ENCODE peak calls at places on chromosomes 6 and 20, in six cellular contexts. J is SW480, Z is fibroblast of lung, T is ureter, C is GM03348, K is DMS53. H is an unnamed sample.

GRCh38 chr6:4287811-4288244 is 152.5 kb upstream of the ECI2 start:
- DNase-seq in J (no peak), Z (no peak), T (no peak), C (no peak), K (no peak), H (no peak)

GRCh38 chr20:57326667-57327455 is 2.7 kb upstream of the SPO11 start:
- DNase-seq in J (peak; percentile 91), Z (no peak), T (no peak), C (no peak), K (peak; percentile 19), H (no peak)

GRCh38 chr6:128491643-128492206 is 28.7 kb downstream of the PTPRK start:
- DNase-seq in J (peak; percentile 52), Z (peak; percentile 79), T (no peak), C (peak; percentile 19), K (no peak), H (peak; percentile 23)

GRCh38 chr6:143878272-143878760 is 14.0 kb downstream of the ZC2HC1B start:
- DNase-seq in J (no peak), Z (no peak), T (no peak), C (no peak), K (peak; percentile 29), H (no peak)

GRCh38 chr20:41509801-41510200 is 108.4 kb downstream of the CHD6 start:
- DNase-seq in J (no peak), Z (peak; percentile 61), T (no peak), C (peak; percentile 37), K (peak; percentile 39), H (peak; percentile 35)

GRCh38 chr20:6416371-6416770 is 293.5 kb upstream of the FERMT1 start:
- DNase-seq in J (no peak), Z (no peak), T (no peak), C (no peak), K (peak; percentile 9), H (no peak)

GRCh38 chr20:43916875-43917371 is 2.3 kb downstream of the TOX2 start:
- DNase-seq in J (no peak), Z (peak; percentile 50), T (no peak), C (no peak), K (no peak), H (no peak)

GRCh38 chr20:37845261-37845681 is 57.7 kb upstream of the VSTM2L start:
- DNase-seq in J (no peak), Z (no peak), T (no peak), C (no peak), K (no peak), H (no peak)

GRCh38 chr6:149166324-149166723 is 151.2 kb upstream of the TAB2 start:
- DNase-seq in J (no peak), Z (no peak), T (no peak), C (no peak), K (no peak), H (no peak)

GRCh38 chr20:38059832-38060231 is 26.3 kb downstream of the RPRD1B start:
- DNase-seq in J (no peak), Z (no peak), T (no peak), C (no peak), K (peak; percentile 20), H (no peak)

GRCh38 chr6:11121851-11122250 is 10.3 kb upstream of the ERVFRD-1 start:
- DNase-seq in J (no peak), Z (no peak), T (no peak), C (no peak), K (no peak), H (no peak)

GRCh38 chr6:53530346-53530745 is 14.6 kb downstream of the GCLC start:
- DNase-seq in J (no peak), Z (no peak), T (no peak), C (peak; percentile 11), K (no peak), H (no peak)

GRCh38 chr6:3181105-3181504 is 23.8 kb upstream of the TUBB2A start:
- DNase-seq in J (no peak), Z (no peak), T (no peak), C (no peak), K (no peak), H (no peak)

GRCh38 chr20:54134445-54135220 is 39.2 kb downstream of the CYP24A1 start:
- DNase-seq in J (peak; percentile 73), Z (no peak), T (no peak), C (no peak), K (peak; percentile 34), H (no peak)

GRCh38 chr6:6131492-6132109 is 124.9 kb upstream of the NRN1 start:
- DNase-seq in J (no peak), Z (no peak), T (no peak), C (peak; percentile 40), K (peak; percentile 60), H (no peak)

GRCh38 chr6:52157301-52157930 is 28.8 kb upstream of the IL17A start:
- DNase-seq in J (no peak), Z (no peak), T (no peak), C (no peak), K (no peak), H (no peak)

GRCh38 chr6:6646384-6646783 is 57.9 kb downstream of the LY86 start:
- DNase-seq in J (no peak), Z (no peak), T (no peak), C (no peak), K (no peak), H (no peak)

GRCh38 chr20:44431502-44432234 is 44.0 kb upstream of the TTPAL start:
- DNase-seq in J (no peak), Z (no peak), T (no peak), C (no peak), K (no peak), H (no peak)

GRCh38 chr20:57651977-57652864 is 32.0 kb upstream of the ZBP1 start:
- DNase-seq in J (no peak), Z (no peak), T (peak; percentile 37), C (peak; percentile 7), K (no peak), H (peak; percentile 10)

GRCh38 chr20:4434681-4435080 is 287.0 kb upstream of the PRND start:
- DNase-seq in J (no peak), Z (peak; percentile 24), T (no peak), C (peak; percentile 73), K (no peak), H (no peak)

GRCh38 chr6:151808331-151809241 is 1.1 kb downstream of the ESR1 start:
- DNase-seq in J (no peak), Z (peak; percentile 1), T (no peak), C (peak; percentile 40), K (peak; percentile 76), H (peak; percentile 25)

GRCh38 chr6:35691027-35691824 is 2.5 kb upstream of the FKBP5 start:
- DNase-seq in J (no peak), Z (peak; percentile 93), T (peak; percentile 79), C (peak; percentile 74), K (no peak), H (peak; percentile 45)